ENCODE peak calls at places on chromosomes 13 and 19, in four cellular contexts. One of them, this sample, is unnamed.

GRCh38 chr19:46297700-46298476 is 1.0 kb downstream of the HIF3A start:
- DNase-seq in HCT116: no peak
- DNase-seq in H1: no peak
- DNase-seq in HepG2: no peak
- DNase-seq in this sample: no peak

GRCh38 chr13:49784886-49785570 is 7.5 kb downstream of the KPNA3 start:
- DNase-seq in H1: no peak
- DNase-seq in HCT116: no peak
- DNase-seq in HepG2: no peak
- DNase-seq in this sample: no peak

GRCh38 chr13:94478913-94479312 is 569 bp downstream of the DCT start:
- DNase-seq in HCT116: no peak
- DNase-seq in H1: no peak
- DNase-seq in HepG2: no peak
- DNase-seq in this sample: no peak

GRCh38 chr13:87169337-87169736 is 501.8 kb upstream of the SLITRK5 start:
- DNase-seq in HCT116: no peak
- DNase-seq in HepG2: no peak
- DNase-seq in H1: no peak
- DNase-seq in this sample: no peak

GRCh38 chr13:110063490-110063889 is 243.5 kb downstream of the COL4A1 start:
- DNase-seq in HepG2: no peak
- DNase-seq in HCT116: no peak
- DNase-seq in H1: no peak
- DNase-seq in this sample: no peak

GRCh38 chr19:1853295-1854031 is 5.2 kb upstream of the REXO1 start:
- DNase-seq in H1: no peak
- DNase-seq in HCT116: peak; percentile 68
- DNase-seq in HepG2: peak; percentile 76
- DNase-seq in this sample: no peak

GRCh38 chr19:49591731-49592485 is 926 bp downstream of the PRR12 start:
- DNase-seq in H1: no peak
- DNase-seq in HepG2: no peak
- DNase-seq in HCT116: no peak
- DNase-seq in this sample: no peak

GRCh38 chr13:99743079-99743478 is 228.5 kb downstream of the ZIC5 start:
- DNase-seq in H1: no peak
- DNase-seq in HCT116: no peak
- DNase-seq in HepG2: no peak
- DNase-seq in this sample: no peak

GRCh38 chr19:49639401-49640112 is 386 bp downstream of the RRAS start:
- DNase-seq in HepG2: no peak
- DNase-seq in H1: no peak
- DNase-seq in HCT116: no peak
- DNase-seq in this sample: no peak

GRCh38 chr19:5131866-5132561 is 163.1 kb downstream of the KDM4B start:
- DNase-seq in HCT116: no peak
- DNase-seq in H1: no peak
- DNase-seq in HepG2: no peak
- DNase-seq in this sample: no peak

GRCh38 chr19:33678796-33679195 is 57.0 kb downstream of the CHST8 start:
- DNase-seq in HepG2: no peak
- DNase-seq in H1: no peak
- DNase-seq in HCT116: no peak
- DNase-seq in this sample: no peak

DNA sequence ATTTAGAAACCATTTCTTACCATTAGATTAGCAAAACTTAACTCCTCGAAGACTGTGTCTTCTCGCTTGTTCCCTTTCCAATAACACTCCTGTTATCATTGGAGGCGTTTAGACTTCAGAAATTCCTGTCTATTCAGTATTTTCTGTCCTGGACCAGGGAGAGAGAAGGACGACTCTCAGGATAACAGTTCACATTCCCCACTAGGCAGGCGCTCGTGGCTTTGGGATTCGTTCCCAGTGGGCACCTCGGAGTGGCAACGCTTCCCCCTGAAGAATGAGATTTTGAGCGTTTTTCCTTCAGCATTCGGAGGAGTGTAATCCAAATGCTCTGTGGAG is 429 bp upstream of the ZNF225 start:
- DNase-seq in H1: no peak
- DNase-seq in HepG2: no peak
- DNase-seq in HCT116: no peak
- DNase-seq in this sample: no peak
- TF ChIP-seq ZNF274 in H1: no peak
- TF ChIP-seq ZNF274 in HepG2: no peak
- TF ChIP-seq ZNF274 in HCT116: no peak
- TF ChIP-seq ZNF274 in this sample: no peak

GRCh38 chr13:101231751-101232428 is 184.4 kb downstream of the NALCN start:
- DNase-seq in HepG2: no peak
- DNase-seq in H1: no peak
- DNase-seq in HCT116: no peak
- DNase-seq in this sample: no peak
- H3K4me3 ChIP-seq in HepG2: no peak overlapping the region
- H3K4me3 ChIP-seq in H1: no peak overlapping the region
- H3K4me3 ChIP-seq in HCT116: no peak overlapping the region
- H3K4me3 ChIP-seq in this sample: no peak overlapping the region

GRCh38 chr19:7900401-7900870 is 3.2 kb upstream of the MAP2K7 start:
- DNase-seq in HepG2: no peak
- DNase-seq in HCT116: no peak
- DNase-seq in H1: no peak
- DNase-seq in this sample: no peak
- TF ChIP-seq ZNF274 in HepG2: no peak
- TF ChIP-seq ZNF274 in HCT116: no peak
- TF ChIP-seq ZNF274 in H1: no peak
- TF ChIP-seq ZNF274 in this sample: no peak

GRCh38 chr13:39600766-39601165 is 2.2 kb downstream of the LHFPL6 start:
- DNase-seq in HCT116: no peak
- DNase-seq in HepG2: no peak
- DNase-seq in H1: no peak
- DNase-seq in this sample: no peak
- H3K4me3 ChIP-seq in HCT116: no peak overlapping the region
- H3K4me3 ChIP-seq in HepG2: no peak overlapping the region
- H3K4me3 ChIP-seq in H1: no peak overlapping the region
- H3K4me3 ChIP-seq in this sample: no peak overlapping the region

GRCh38 chr13:60396783-60397692 is at the start of gene TDRD3:
- DNase-seq in HepG2: peak; percentile 81
- DNase-seq in H1: peak; percentile 65
- DNase-seq in HCT116: peak; percentile 76
- DNase-seq in this sample: peak; percentile 55
- TF ChIP-seq ZNF274 in HepG2: no peak
- TF ChIP-seq ZNF274 in H1: no peak
- TF ChIP-seq ZNF274 in HCT116: no peak
- TF ChIP-seq ZNF274 in this sample: no peak

DNA sequence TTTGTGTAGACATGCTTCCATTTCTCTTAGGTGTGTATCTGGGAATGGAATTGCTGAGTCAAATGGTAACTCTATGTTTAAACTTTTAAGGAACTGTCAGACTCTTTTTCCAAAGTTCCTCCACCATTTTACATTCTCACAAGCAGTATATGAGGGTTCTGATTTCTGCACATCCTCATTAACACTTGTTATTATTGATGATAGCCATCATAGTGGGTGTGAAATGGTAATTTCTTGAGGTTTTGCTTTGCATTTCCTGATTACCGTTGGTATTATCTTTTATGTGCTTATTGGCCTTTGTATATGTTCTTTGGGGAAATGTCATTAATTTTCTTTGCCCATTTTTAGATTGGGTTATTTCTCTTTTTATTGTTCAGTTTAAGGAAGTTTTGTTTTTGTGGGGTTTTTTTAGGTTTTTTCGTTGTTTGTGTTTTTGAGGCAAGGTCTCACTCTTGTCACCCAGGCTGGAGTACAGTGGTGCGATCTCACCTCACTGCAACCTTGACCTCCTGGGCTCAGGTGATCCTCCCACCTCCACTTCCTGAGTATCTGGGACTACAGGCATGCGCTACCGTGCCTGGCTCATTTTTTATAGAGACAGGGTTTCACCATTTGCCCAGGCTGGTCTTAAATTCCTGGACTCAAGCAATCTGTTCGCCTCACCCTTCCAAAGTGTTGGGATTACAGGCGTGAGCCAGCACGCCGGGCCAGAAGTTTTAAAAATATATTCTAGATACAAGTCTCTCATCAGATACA is 34.3 kb downstream of the NAA16 start:
- DNase-seq in HepG2: peak; percentile 10
- DNase-seq in HCT116: no peak
- DNase-seq in H1: no peak
- DNase-seq in this sample: no peak
- H3K4me3 ChIP-seq in HepG2: no peak overlapping the region
- H3K4me3 ChIP-seq in HCT116: no peak overlapping the region
- H3K4me3 ChIP-seq in H1: no peak overlapping the region
- H3K4me3 ChIP-seq in this sample: no peak overlapping the region

DNA sequence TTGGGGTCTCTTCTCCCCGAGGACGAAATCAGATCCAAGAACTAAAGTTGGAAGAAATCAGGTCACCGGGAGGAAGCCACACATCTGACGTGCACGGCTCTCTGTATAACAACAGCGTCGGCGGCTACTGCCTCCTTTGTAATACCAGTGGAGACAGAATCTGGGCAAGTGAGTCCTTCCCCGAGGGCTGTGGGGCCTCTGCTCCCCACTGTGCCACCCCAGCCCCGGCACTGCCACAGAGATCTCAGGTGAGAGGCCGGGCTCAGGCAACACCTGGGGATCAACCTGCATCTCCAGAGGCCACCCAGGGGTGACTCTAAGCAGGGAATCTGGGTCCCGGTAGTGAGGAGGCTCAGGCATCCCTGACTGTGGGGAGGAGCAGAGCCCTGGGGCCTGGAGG is 33.7 kb upstream of the C13orf46 start:
- DNase-seq in H1: no peak
- DNase-seq in HepG2: no peak
- DNase-seq in HCT116: no peak
- DNase-seq in this sample: no peak
- TF ChIP-seq ZNF274 in H1: no peak
- TF ChIP-seq ZNF274 in HepG2: no peak
- TF ChIP-seq ZNF274 in HCT116: no peak
- TF ChIP-seq ZNF274 in this sample: no peak

This sample was measured in NT2/D1.